ENCODE peak calls at places on chromosomes 6 and 20, in four cellular contexts. One of them, this sample, is unnamed.

GRCh38 chr6:150752409-150752808 is 113.1 kb upstream of the MTHFD1L start:
- DNase-seq in endothelial cell: no peak
- DNase-seq in T-helper 2 cell: no peak
- DNase-seq in nephron progenitor cell: no peak
- DNase-seq in this sample: no peak

GRCh38 chr20:62365814-62366369 is 1.2 kb downstream of the LAMA5 start:
- DNase-seq in endothelial cell: no peak
- DNase-seq in T-helper 2 cell: no peak
- DNase-seq in nephron progenitor cell: peak
- DNase-seq in this sample: no peak

GRCh38 chr6:51495016-51495805 is 592.2 kb downstream of the PKHD1 start:
- DNase-seq in endothelial cell: no peak
- DNase-seq in T-helper 2 cell: no peak
- DNase-seq in nephron progenitor cell: no peak
- DNase-seq in this sample: no peak

GRCh38 chr6:137873273-137873762 is 6.3 kb downstream of the TNFAIP3 start:
- DNase-seq in endothelial cell: no peak
- DNase-seq in T-helper 2 cell: peak
- DNase-seq in nephron progenitor cell: no peak
- DNase-seq in this sample: peak

GRCh38 chr6:81748946-81749345 is 3.5 kb downstream of the TENT5A start:
- DNase-seq in endothelial cell: no peak
- DNase-seq in T-helper 2 cell: no peak
- DNase-seq in nephron progenitor cell: no peak
- DNase-seq in this sample: no peak

GRCh38 chr6:105321728-105322127 is 81.2 kb downstream of the PREP start:
- DNase-seq in endothelial cell: no peak
- DNase-seq in T-helper 2 cell: no peak
- DNase-seq in nephron progenitor cell: no peak
- DNase-seq in this sample: no peak

GRCh38 chr20:1225263-1225728 is 548 bp upstream of the RAD21L1 start:
- DNase-seq in endothelial cell: no peak
- DNase-seq in T-helper 2 cell: no peak
- DNase-seq in nephron progenitor cell: no peak
- DNase-seq in this sample: no peak

GRCh38 chr20:63239431-63239830 is 3.7 kb downstream of the BIRC7 start:
- DNase-seq in endothelial cell: no peak
- DNase-seq in T-helper 2 cell: no peak
- DNase-seq in nephron progenitor cell: no peak
- DNase-seq in this sample: no peak

GRCh38 chr6:57313711-57314471 is 3.5 kb upstream of the PRIM2 start:
- DNase-seq in endothelial cell: no peak
- DNase-seq in T-helper 2 cell: no peak
- DNase-seq in nephron progenitor cell: no peak
- DNase-seq in this sample: peak

GRCh38 chr6:99024089-99024488 is 76.3 kb upstream of the FBXL4 start:
- DNase-seq in endothelial cell: no peak
- DNase-seq in T-helper 2 cell: no peak
- DNase-seq in nephron progenitor cell: no peak
- DNase-seq in this sample: no peak

GRCh38 chr20:36051318-36052116 is 83.1 kb downstream of the CNBD2 start:
- DNase-seq in endothelial cell: no peak
- DNase-seq in T-helper 2 cell: no peak
- DNase-seq in nephron progenitor cell: no peak
- DNase-seq in this sample: no peak

GRCh38 chr20:37330316-37330715 is 15.6 kb upstream of the SRC start:
- DNase-seq in endothelial cell: no peak
- DNase-seq in T-helper 2 cell: no peak
- DNase-seq in nephron progenitor cell: no peak
- DNase-seq in this sample: no peak

GRCh38 chr20:51641866-51642265 is 99.3 kb upstream of the NFATC2 start:
- DNase-seq in endothelial cell: no peak
- DNase-seq in T-helper 2 cell: no peak
- DNase-seq in nephron progenitor cell: no peak
- DNase-seq in this sample: no peak

GRCh38 chr6:150270330-150271052 is 98.3 kb upstream of the IYD start:
- DNase-seq in endothelial cell: no peak
- DNase-seq in T-helper 2 cell: no peak
- DNase-seq in nephron progenitor cell: no peak
- DNase-seq in this sample: no peak

GRCh38 chr20:34938466-34939163 is 17.0 kb downstream of the GSS start:
- DNase-seq in endothelial cell: no peak
- DNase-seq in T-helper 2 cell: no peak
- DNase-seq in nephron progenitor cell: no peak
- DNase-seq in this sample: peak

GRCh38 chr6:125924169-125924568 is 32.4 kb upstream of the HINT3 start:
- DNase-seq in endothelial cell: no peak
- DNase-seq in T-helper 2 cell: no peak
- DNase-seq in nephron progenitor cell: no peak
- DNase-seq in this sample: no peak

GRCh38 chr6:290111-290932 is 2.0 kb upstream of the DUSP22 start:
- DNase-seq in endothelial cell: no peak
- DNase-seq in T-helper 2 cell: no peak
- DNase-seq in nephron progenitor cell: no peak
- DNase-seq in this sample: no peak

GRCh38 chr6:156948807-156949206 is 171.6 kb downstream of the ARID1B start:
- DNase-seq in endothelial cell: no peak
- DNase-seq in T-helper 2 cell: no peak
- DNase-seq in nephron progenitor cell: no peak
- DNase-seq in this sample: no peak

GRCh38 chr20:47670913-47671312 is 114.4 kb downstream of the SULF2 start:
- DNase-seq in endothelial cell: no peak
- DNase-seq in T-helper 2 cell: no peak
- DNase-seq in nephron progenitor cell: no peak
- DNase-seq in this sample: no peak

GRCh38 chr20:7371518-7372158 is 568.6 kb downstream of the HAO1 start:
- DNase-seq in endothelial cell: no peak
- DNase-seq in T-helper 2 cell: no peak
- DNase-seq in nephron progenitor cell: no peak
- DNase-seq in this sample: no peak

GRCh38 chr6:46876126-46876525 is 45.6 kb downstream of the ADGRF5 start:
- DNase-seq in endothelial cell: peak
- DNase-seq in T-helper 2 cell: no peak
- DNase-seq in nephron progenitor cell: no peak
- DNase-seq in this sample: no peak

GRCh38 chr20:61251529-61252393 is at the start of gene CDH4:
- DNase-seq in endothelial cell: peak
- DNase-seq in T-helper 2 cell: no peak
- DNase-seq in nephron progenitor cell: peak
- DNase-seq in this sample: no peak

GRCh38 chr6:168326294-168327261 is 7.0 kb upstream of the DACT2 start:
- DNase-seq in endothelial cell: no peak
- DNase-seq in T-helper 2 cell: no peak
- DNase-seq in nephron progenitor cell: no peak
- DNase-seq in this sample: no peak

GRCh38 chr6:129701721-129702455 is 8.1 kb downstream of the ARHGAP18 start:
- DNase-seq in endothelial cell: no peak
- DNase-seq in T-helper 2 cell: no peak
- DNase-seq in nephron progenitor cell: no peak
- DNase-seq in this sample: no peak

GRCh38 chr6:18216411-18216810 is 47.9 kb downstream of the DEK start:
- DNase-seq in endothelial cell: no peak
- DNase-seq in T-helper 2 cell: no peak
- DNase-seq in nephron progenitor cell: no peak
- DNase-seq in this sample: no peak

GRCh38 chr6:40444811-40445210 is 142.4 kb downstream of the LRFN2 start:
- DNase-seq in endothelial cell: no peak
- DNase-seq in T-helper 2 cell: no peak
- DNase-seq in nephron progenitor cell: no peak
- DNase-seq in this sample: peak

GRCh38 chr6:150055131-150055530 is 13.8 kb downstream of the ULBP3 start:
- DNase-seq in endothelial cell: no peak
- DNase-seq in T-helper 2 cell: no peak
- DNase-seq in nephron progenitor cell: no peak
- DNase-seq in this sample: no peak

GRCh38 chr6:96836579-96837137 is 619 bp downstream of the GPR63 start:
- DNase-seq in endothelial cell: peak
- DNase-seq in T-helper 2 cell: no peak
- DNase-seq in nephron progenitor cell: no peak
- DNase-seq in this sample: peak

GRCh38 chr6:168496932-168497331 is 55.9 kb downstream of the SMOC2 start:
- DNase-seq in endothelial cell: no peak
- DNase-seq in T-helper 2 cell: no peak
- DNase-seq in nephron progenitor cell: no peak
- DNase-seq in this sample: no peak